ENCODE peak calls at places on chromosomes 7 and 10, in eight cellular contexts. One of them, this sample, is unnamed.

GRCh38 chr10:110413049-110413783 is 84.5 kb upstream of the DUSP5 start:
- DNase-seq in OCI-M1: no peak
- DNase-seq in memory B cell: no peak
- DNase-seq in astrocyte of the spinal cord: peak
- DNase-seq in brain microvascular endothelial cell: no peak
- DNase-seq in frontal cortex: no peak
- DNase-seq in left colon: no peak
- DNase-seq in naive thymus-derived CD4-positive, alpha-beta T cell: no peak
- DNase-seq in this sample: no peak

GRCh38 chr10:70323697-70324340 is 40.0 kb upstream of the NPFFR1 start:
- DNase-seq in frontal cortex: no peak
- DNase-seq in left colon: no peak
- DNase-seq in naive thymus-derived CD4-positive, alpha-beta T cell: no peak
- DNase-seq in memory B cell: no peak
- DNase-seq in OCI-M1: no peak
- DNase-seq in astrocyte of the spinal cord: no peak
- DNase-seq in brain microvascular endothelial cell: no peak
- DNase-seq in this sample: no peak

GRCh38 chr7:46654546-46655443 is 733.7 kb upstream of the IGFBP3 start:
- DNase-seq in naive thymus-derived CD4-positive, alpha-beta T cell: no peak
- DNase-seq in left colon: no peak
- DNase-seq in brain microvascular endothelial cell: no peak
- DNase-seq in astrocyte of the spinal cord: no peak
- DNase-seq in OCI-M1: no peak
- DNase-seq in memory B cell: no peak
- DNase-seq in frontal cortex: no peak
- DNase-seq in this sample: peak

GRCh38 chr10:70672165-70672992 is at the start of gene ADAMTS14:
- DNase-seq in naive thymus-derived CD4-positive, alpha-beta T cell: no peak
- DNase-seq in brain microvascular endothelial cell: no peak
- DNase-seq in OCI-M1: peak
- DNase-seq in left colon: peak
- DNase-seq in astrocyte of the spinal cord: peak
- DNase-seq in frontal cortex: peak
- DNase-seq in memory B cell: no peak
- DNase-seq in this sample: peak

GRCh38 chr7:16985621-16986020 is 103.8 kb upstream of the AGR3 start:
- DNase-seq in naive thymus-derived CD4-positive, alpha-beta T cell: no peak
- DNase-seq in frontal cortex: no peak
- DNase-seq in OCI-M1: no peak
- DNase-seq in brain microvascular endothelial cell: no peak
- DNase-seq in astrocyte of the spinal cord: no peak
- DNase-seq in left colon: no peak
- DNase-seq in memory B cell: no peak
- DNase-seq in this sample: no peak

GRCh38 chr7:90552521-90552920 is 43.6 kb upstream of the CDK14 start:
- DNase-seq in memory B cell: no peak
- DNase-seq in left colon: no peak
- DNase-seq in brain microvascular endothelial cell: no peak
- DNase-seq in frontal cortex: no peak
- DNase-seq in OCI-M1: peak
- DNase-seq in astrocyte of the spinal cord: peak
- DNase-seq in naive thymus-derived CD4-positive, alpha-beta T cell: no peak
- DNase-seq in this sample: peak

GRCh38 chr10:108592926-108593325 is 1330.4 kb downstream of the XPNPEP1 start:
- DNase-seq in OCI-M1: no peak
- DNase-seq in naive thymus-derived CD4-positive, alpha-beta T cell: no peak
- DNase-seq in astrocyte of the spinal cord: no peak
- DNase-seq in frontal cortex: no peak
- DNase-seq in brain microvascular endothelial cell: no peak
- DNase-seq in left colon: no peak
- DNase-seq in memory B cell: no peak
- DNase-seq in this sample: no peak

GRCh38 chr7:66626236-66626957 is 2.3 kb upstream of the KCTD7 start:
- DNase-seq in frontal cortex: no peak
- DNase-seq in memory B cell: no peak
- DNase-seq in naive thymus-derived CD4-positive, alpha-beta T cell: no peak
- DNase-seq in astrocyte of the spinal cord: no peak
- DNase-seq in OCI-M1: no peak
- DNase-seq in brain microvascular endothelial cell: no peak
- DNase-seq in left colon: no peak
- DNase-seq in this sample: no peak

GRCh38 chr10:6365384-6365783 is 162.7 kb downstream of the PFKFB3 start:
- DNase-seq in naive thymus-derived CD4-positive, alpha-beta T cell: no peak
- DNase-seq in memory B cell: no peak
- DNase-seq in brain microvascular endothelial cell: no peak
- DNase-seq in OCI-M1: no peak
- DNase-seq in frontal cortex: no peak
- DNase-seq in astrocyte of the spinal cord: no peak
- DNase-seq in left colon: no peak
- DNase-seq in this sample: no peak

GRCh38 chr7:66522518-66522917 is 106.2 kb upstream of the KCTD7 start:
- DNase-seq in astrocyte of the spinal cord: no peak
- DNase-seq in brain microvascular endothelial cell: no peak
- DNase-seq in naive thymus-derived CD4-positive, alpha-beta T cell: no peak
- DNase-seq in memory B cell: no peak
- DNase-seq in left colon: no peak
- DNase-seq in OCI-M1: peak
- DNase-seq in frontal cortex: no peak
- DNase-seq in this sample: no peak

GRCh38 chr10:71964669-71965515 is 697 bp downstream of the CHST3 start:
- DNase-seq in brain microvascular endothelial cell: peak
- DNase-seq in frontal cortex: no peak
- DNase-seq in memory B cell: no peak
- DNase-seq in naive thymus-derived CD4-positive, alpha-beta T cell: no peak
- DNase-seq in OCI-M1: no peak
- DNase-seq in astrocyte of the spinal cord: peak
- DNase-seq in left colon: no peak
- DNase-seq in this sample: peak

GRCh38 chr10:82813856-82814255 is 938.9 kb downstream of the NRG3 start:
- DNase-seq in brain microvascular endothelial cell: no peak
- DNase-seq in frontal cortex: no peak
- DNase-seq in astrocyte of the spinal cord: peak
- DNase-seq in left colon: no peak
- DNase-seq in OCI-M1: peak
- DNase-seq in memory B cell: no peak
- DNase-seq in naive thymus-derived CD4-positive, alpha-beta T cell: no peak
- DNase-seq in this sample: peak

GRCh38 chr7:128841961-128842673 is 11.9 kb downstream of the FLNC start:
- DNase-seq in frontal cortex: no peak
- DNase-seq in naive thymus-derived CD4-positive, alpha-beta T cell: no peak
- DNase-seq in brain microvascular endothelial cell: peak
- DNase-seq in astrocyte of the spinal cord: no peak
- DNase-seq in left colon: no peak
- DNase-seq in memory B cell: peak
- DNase-seq in OCI-M1: peak
- DNase-seq in this sample: no peak

GRCh38 chr10:109587366-109587765 is 335.9 kb downstream of the XPNPEP1 start:
- DNase-seq in OCI-M1: no peak
- DNase-seq in naive thymus-derived CD4-positive, alpha-beta T cell: no peak
- DNase-seq in astrocyte of the spinal cord: no peak
- DNase-seq in frontal cortex: no peak
- DNase-seq in memory B cell: no peak
- DNase-seq in brain microvascular endothelial cell: no peak
- DNase-seq in left colon: no peak
- DNase-seq in this sample: no peak

GRCh38 chr10:131911451-131911850 is 10.6 kb downstream of the PPP2R2D start:
- DNase-seq in naive thymus-derived CD4-positive, alpha-beta T cell: no peak
- DNase-seq in astrocyte of the spinal cord: no peak
- DNase-seq in left colon: no peak
- DNase-seq in brain microvascular endothelial cell: no peak
- DNase-seq in OCI-M1: no peak
- DNase-seq in frontal cortex: no peak
- DNase-seq in memory B cell: no peak
- DNase-seq in this sample: no peak

GRCh38 chr7:85185355-85186082 is 1.3 kb downstream of the SEMA3D start:
- DNase-seq in frontal cortex: no peak
- DNase-seq in astrocyte of the spinal cord: peak
- DNase-seq in naive thymus-derived CD4-positive, alpha-beta T cell: no peak
- DNase-seq in left colon: no peak
- DNase-seq in memory B cell: no peak
- DNase-seq in OCI-M1: no peak
- DNase-seq in brain microvascular endothelial cell: peak
- DNase-seq in this sample: no peak

GRCh38 chr10:71744897-71745658 is 25.5 kb upstream of the C10orf105 start:
- DNase-seq in left colon: no peak
- DNase-seq in brain microvascular endothelial cell: no peak
- DNase-seq in frontal cortex: no peak
- DNase-seq in memory B cell: no peak
- DNase-seq in naive thymus-derived CD4-positive, alpha-beta T cell: no peak
- DNase-seq in OCI-M1: no peak
- DNase-seq in astrocyte of the spinal cord: no peak
- DNase-seq in this sample: no peak

This sample was measured in kidney glomerular epithelial cell.